ENCODE peak calls at places on chromosomes 2 and 18, in four cellular contexts. W, E, U and J are unnamed samples.

GRCh38 chr2:211455225-211455841 is 898.9 kb downstream of the CPS1 start:
- DNase-seq in U (no peak), E (peak; percentile 73), W (peak; percentile 9), J (peak; percentile 0)

GRCh38 chr18:70384181-70384790 is 95.4 kb downstream of the SOCS6 start:
- DNase-seq in W (peak; percentile 50), U (no peak), E (peak; percentile 87), J (peak; percentile 67)

GRCh38 chr2:7692657-7693161 is 775.5 kb downstream of the RNF144A start:
- DNase-seq in U (no peak), E (peak; percentile 29), W (peak; percentile 81), J (peak; percentile 95)

GRCh38 chr2:233926806-233927205 is 9.6 kb downstream of the TRPM8 start:
- DNase-seq in E (no peak), U (no peak), W (no peak), J (no peak)

GRCh38 chr2:88024509-88024908 is 8.2 kb upstream of the RNU2-63P start:
- DNase-seq in E (no peak), W (no peak), U (no peak), J (no peak)

GRCh38 chr2:64622443-64623231 is 31.1 kb downstream of the SERTAD2 start:
- DNase-seq in U (no peak), E (no peak), W (no peak), J (no peak)

GRCh38 chr2:55616509-55617159 is 788 bp downstream of the PPP4R3B start:
- DNase-seq in E (peak; percentile 77), U (peak; percentile 60), W (peak; percentile 64), J (peak; percentile 17)

GRCh38 chr2:42234056-42234455 is 64.9 kb downstream of the EML4 start:
- DNase-seq in E (peak; percentile 17), W (no peak), U (no peak), J (peak; percentile 11)

GRCh38 chr2:149858214-149858613 is 270.6 kb upstream of the MMADHC start:
- DNase-seq in U (no peak), E (no peak), W (no peak), J (no peak)

GRCh38 chr2:42753188-42753813 is 10.6 kb downstream of the OXER1 start:
- DNase-seq in U (no peak), W (no peak), E (peak; percentile 22), J (no peak)

GRCh38 chr2:239979243-239980023 is 45.7 kb downstream of the NDUFA10 start:
- DNase-seq in U (no peak), W (peak; percentile 53), E (no peak), J (no peak)